ENCODE peak calls at places on chromosomes 4 and X, in six cellular contexts. X is HL-60, B is GM23338, U is HCT116, W is SK-N-SH, N is K562. V is an unnamed sample.

GRCh38 chrX:19089555-19090040 is 32.7 kb downstream of the ADGRG2 start:
- DNase-seq in X (no peak), B (no peak), U (no peak), W (no peak), N (no peak), V (no peak)

GRCh38 chr4:22999419-22999818 is 306.7 kb downstream of the GBA3 start:
- DNase-seq in X (no peak), B (peak; percentile 54), U (no peak), W (no peak), N (no peak), V (no peak)

GRCh38 chr4:98919996-98920395 is 8.9 kb downstream of the EIF4E start:
- DNase-seq in X (no peak), B (no peak), U (no peak), W (no peak), N (no peak), V (no peak)

GRCh38 chr4:3687538-3687937 is 78.6 kb upstream of the ADRA2C start:
- DNase-seq in X (no peak), B (no peak), U (no peak), W (no peak), N (no peak), V (no peak)

GRCh38 chr4:13201241-13201640 is 282.9 kb downstream of the RAB28 start:
- DNase-seq in X (no peak), B (no peak), U (no peak), W (no peak), N (no peak), V (no peak)

GRCh38 chr4:74545488-74545887 is 100.6 kb downstream of the AREG start:
- DNase-seq in X (no peak), B (no peak), U (no peak), W (no peak), N (no peak), V (no peak)

GRCh38 chr4:151202851-151203455 is 74.0 kb upstream of the PRSS48 start:
- DNase-seq in X (no peak), B (peak; percentile 51), U (no peak), W (no peak), N (no peak), V (no peak)

GRCh38 chr4:144461906-144462305 is 184.1 kb upstream of the HHIP start:
- DNase-seq in X (no peak), B (peak; percentile 6), U (no peak), W (no peak), N (no peak), V (no peak)

GRCh38 chr4:76772498-76773106 is 125.3 kb downstream of the SOWAHB start:
- DNase-seq in X (no peak), B (peak; percentile 41), U (no peak), W (no peak), N (peak; percentile 28), V (no peak)

GRCh38 chrX:65451663-65452062 is 82.9 kb downstream of the LAS1L start:
- DNase-seq in X (peak; percentile 30), B (peak; percentile 56), U (peak; percentile 6), W (peak; percentile 9), N (peak; percentile 7), V (peak; percentile 10)
- TF ChIP-seq CTCF in X (peak; percentile 12), B (peak; percentile 62), U (peak; percentile 52), W (peak; percentile 61), N (peak; percentile 27), V (peak; percentile 65)

GRCh38 chrX:119604778-119605177 is 1.4 kb downstream of the NKRF start:
- DNase-seq in X (no peak), B (no peak), U (no peak), W (no peak), N (no peak), V (no peak)

GRCh38 chrX:119602701-119603255 is 3.4 kb downstream of the NKRF start:
- DNase-seq in X (no peak), B (no peak), U (no peak), W (no peak), N (no peak), V (no peak)

GRCh38 chrX:119605398-119605738 is 856 bp downstream of the NKRF start:
- DNase-seq in X (no peak), B (peak; percentile 64), U (no peak), W (peak; percentile 51), N (peak; percentile 27), V (no peak)

GRCh38 chrX:119606508-119607389 is 525 bp upstream of the NKRF start:
- DNase-seq in X (no peak), B (no peak), U (peak; percentile 79), W (no peak), N (no peak), V (peak; percentile 84)

GRCh38 chrX:119605739-119606507 is at the start of gene NKRF:
- DNase-seq in X (peak; percentile 93), B (peak; percentile 90), U (no peak), W (peak; percentile 85), N (peak; percentile 86), V (no peak)
- TF ChIP-seq POLR2AphosphoS5 in X (peak; percentile 84), B (peak; percentile 79), U (peak; percentile 89), W (peak; percentile 66), N (peak; percentile 88), V (peak; percentile 97)

DNA sequence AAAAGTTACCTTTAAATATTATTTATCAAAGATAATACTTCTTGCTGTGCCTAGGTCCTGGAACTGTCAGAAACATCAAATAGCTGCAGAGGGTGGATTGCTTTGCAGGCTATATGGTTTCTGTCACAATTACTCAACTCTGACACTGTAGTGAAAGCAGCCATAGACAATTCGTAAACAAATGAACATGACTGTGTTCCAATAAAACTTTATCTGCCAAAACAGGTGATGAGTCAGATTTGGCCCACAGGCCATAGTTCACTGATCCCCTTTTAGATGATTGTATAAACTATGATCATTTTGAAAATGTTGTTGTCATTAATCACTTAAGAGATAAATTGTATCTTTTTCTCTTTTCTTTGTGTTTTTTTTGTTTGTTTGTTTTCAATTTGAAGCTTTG is 8.4 kb upstream of the MEPE start:
- DNase-seq in X (no peak), B (no peak), U (no peak), W (no peak), N (no peak), V (no peak)
- TF ChIP-seq REST in X (no peak), B (no peak), U (no peak), W (no peak), N (no peak), V (no peak)

DNA sequence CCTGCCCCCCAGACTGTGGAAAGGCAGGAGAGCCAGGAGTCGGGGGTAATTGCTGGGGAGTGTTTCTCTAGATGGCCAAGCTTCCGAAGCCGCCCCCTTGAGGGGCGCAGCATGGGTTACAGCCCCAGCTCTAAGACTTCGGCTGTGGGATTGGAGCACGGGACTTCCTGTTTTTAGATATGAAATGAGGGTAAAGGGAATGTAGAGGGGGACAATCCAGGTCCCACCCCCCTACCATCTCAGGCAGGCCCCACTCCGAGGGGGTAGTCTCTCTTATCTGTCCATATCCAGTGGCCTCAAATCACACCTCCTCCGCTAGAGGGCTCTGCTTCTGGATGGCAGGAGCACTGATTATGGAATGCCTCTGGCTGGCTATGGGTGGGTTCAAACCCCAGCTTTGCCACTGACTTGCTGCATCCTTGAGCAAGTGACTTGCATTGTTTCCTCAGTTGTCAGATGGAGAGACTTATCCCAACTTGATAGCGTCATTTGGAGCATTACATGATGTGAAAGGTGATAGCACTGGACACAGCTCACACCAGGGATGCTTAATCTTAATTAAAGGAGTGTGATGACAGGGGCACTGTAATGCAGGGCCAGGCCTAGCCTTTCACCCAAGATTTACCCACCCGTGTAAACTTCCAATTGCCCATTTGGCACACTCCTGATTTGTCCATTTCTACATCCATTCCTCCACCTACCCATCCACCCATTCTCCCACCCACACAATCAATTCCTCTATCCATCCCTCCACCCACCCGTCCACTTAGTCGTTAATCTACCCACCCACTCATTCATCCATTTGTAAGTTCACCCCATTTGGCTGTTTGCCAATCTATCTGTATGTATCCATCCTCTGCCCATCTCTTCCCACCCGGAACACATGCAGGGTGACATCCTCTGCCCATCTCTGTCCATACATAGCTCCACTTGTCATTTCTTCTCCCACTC is 845 bp upstream of the KCND1 start:
- DNase-seq in X (peak; percentile 40), B (peak; percentile 71), U (peak; percentile 10), W (peak; percentile 70), N (peak; percentile 76), V (no peak)
- TF ChIP-seq CTCF in X (peak; percentile 17), B (peak; percentile 66), U (peak; percentile 58), W (peak; percentile 70), N (peak; percentile 52), V (peak; percentile 88)

GRCh38 chrX:118521435-118521834 is 25.8 kb downstream of the DOCK11 start:
- DNase-seq in X (no peak), B (no peak), U (no peak), W (no peak), N (no peak), V (no peak)
- TF ChIP-seq POLR2AphosphoS5 in X (no peak), B (no peak), U (no peak), W (no peak), N (no peak), V (no peak)

GRCh38 chr4:55092504-55092903 is 32.9 kb downstream of the KDR start:
- DNase-seq in X (no peak), B (no peak), U (no peak), W (no peak), N (no peak), V (no peak)
- TF ChIP-seq REST in X (peak; percentile 57), B (no peak), U (no peak), W (no peak), N (no peak), V (no peak)

DNA sequence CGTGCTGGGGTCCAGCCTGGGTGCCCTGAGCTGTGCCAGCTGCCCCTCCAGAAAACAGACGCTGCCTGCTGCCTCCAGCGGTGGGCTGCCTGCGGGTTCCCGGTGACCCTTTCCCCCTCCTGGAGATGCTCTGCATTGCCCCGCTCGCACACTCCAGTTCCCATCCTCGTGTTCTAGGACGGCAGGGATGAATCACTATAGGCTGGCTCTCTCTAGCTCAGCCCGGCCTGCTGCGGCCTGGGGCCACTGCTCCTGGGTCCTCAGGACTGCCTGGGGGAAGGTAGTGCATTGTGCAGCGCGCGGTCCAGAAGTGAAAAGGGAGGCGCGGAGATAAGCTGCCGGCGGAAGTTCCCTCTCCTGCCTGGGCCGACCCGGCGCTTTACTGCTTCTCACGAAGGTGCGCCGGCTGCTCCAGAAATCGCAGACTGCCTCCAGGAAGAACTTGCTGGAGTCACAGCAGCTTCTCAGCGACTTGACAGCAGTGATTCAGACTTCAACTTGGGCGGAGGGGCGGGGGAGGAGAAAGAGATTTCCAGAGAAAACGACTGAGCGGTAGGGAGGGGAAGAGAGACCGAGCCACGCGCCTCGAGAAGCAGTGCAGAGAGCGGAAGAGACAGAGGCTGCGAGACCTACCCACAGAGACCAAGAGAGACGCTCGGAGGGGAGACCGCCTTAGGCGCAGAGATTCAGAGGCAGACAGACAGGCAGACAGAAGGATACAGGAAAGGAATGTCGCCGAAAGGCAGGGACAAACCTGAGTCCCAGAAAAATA is 6.7 kb upstream of the MSX1 start:
- DNase-seq in X (no peak), B (peak; percentile 84), U (no peak), W (peak; percentile 79), N (peak; percentile 31), V (no peak)
- TF ChIP-seq CTCF in X (no peak), B (peak; percentile 42), U (no peak), W (peak; percentile 45), N (peak; percentile 26), V (no peak)

V was measured in Panc1.